ENCODE peak calls at places on chromosomes 3 and 15, in five cellular contexts. P is astrocyte, A is OCI-LY7, D is IMR-90, U is GM23248. L is an unnamed sample.

GRCh38 chr3:120615863-120616599 is 19.9 kb downstream of the NDUFB4 start:
- DNase-seq in D (peak), U (peak), P (peak), A (no peak), L (peak)

GRCh38 chr15:71262599-71262998 is 147.3 kb downstream of the THSD4 start:
- DNase-seq in A (no peak), U (no peak), D (no peak), P (no peak), L (no peak)

GRCh38 chr3:16658004-16658932 is 53.0 kb upstream of the DAZL start:
- DNase-seq in P (no peak), D (no peak), U (no peak), A (peak), L (peak)

GRCh38 chr15:25508369-25509002 is 69.7 kb upstream of the UBE3A start:
- DNase-seq in P (peak), D (peak), U (peak), A (peak), L (peak)

GRCh38 chr3:177800565-177800964 is 603.3 kb upstream of the TBL1XR1 start:
- DNase-seq in D (peak), P (peak), U (peak), A (no peak), L (no peak)

GRCh38 chr15:68537097-68537496 is 41.7 kb upstream of the CORO2B start:
- DNase-seq in D (no peak), P (no peak), U (peak), A (no peak), L (no peak)

GRCh38 chr3:85667744-85668143 is 709.0 kb downstream of the CADM2 start:
- DNase-seq in A (no peak), D (no peak), U (no peak), P (no peak), L (no peak)

GRCh38 chr15:27134481-27134880 is 163.5 kb downstream of the GABRG3 start:
- DNase-seq in U (no peak), D (no peak), P (no peak), A (no peak), L (no peak)

GRCh38 chr15:38589502-38589901 is 24.9 kb upstream of the RASGRP1 start:
- DNase-seq in U (peak), D (peak), A (no peak), P (peak), L (peak)

GRCh38 chr3:127768346-127769008 is 53.8 kb downstream of the MGLL start:
- DNase-seq in P (peak), U (peak), D (peak), A (no peak), L (peak)

GRCh38 chr3:100915706-100916105 is 77.5 kb downstream of the ABI3BP start:
- DNase-seq in U (no peak), D (no peak), A (no peak), P (no peak), L (no peak)

GRCh38 chr15:67125589-67126502 is 60.4 kb downstream of the SMAD3 start:
- DNase-seq in A (no peak), P (peak), D (peak), U (peak), L (peak)

GRCh38 chr3:100754563-100755334 is 45.5 kb downstream of the TFG start:
- DNase-seq in D (no peak), P (no peak), U (peak), A (no peak), L (peak)

GRCh38 chr3:11718582-11719405 is 75.1 kb upstream of the VGLL4 start:
- DNase-seq in A (peak), U (peak), P (peak), D (peak), L (peak)

GRCh38 chr15:51227967-51228783 is 110.2 kb downstream of the CYP19A1 start:
- DNase-seq in A (no peak), D (peak), P (peak), U (peak), L (peak)

GRCh38 chr3:164608554-164609276 is 469.6 kb downstream of the SI start:
- DNase-seq in U (no peak), P (no peak), A (no peak), D (no peak), L (no peak)

DNA sequence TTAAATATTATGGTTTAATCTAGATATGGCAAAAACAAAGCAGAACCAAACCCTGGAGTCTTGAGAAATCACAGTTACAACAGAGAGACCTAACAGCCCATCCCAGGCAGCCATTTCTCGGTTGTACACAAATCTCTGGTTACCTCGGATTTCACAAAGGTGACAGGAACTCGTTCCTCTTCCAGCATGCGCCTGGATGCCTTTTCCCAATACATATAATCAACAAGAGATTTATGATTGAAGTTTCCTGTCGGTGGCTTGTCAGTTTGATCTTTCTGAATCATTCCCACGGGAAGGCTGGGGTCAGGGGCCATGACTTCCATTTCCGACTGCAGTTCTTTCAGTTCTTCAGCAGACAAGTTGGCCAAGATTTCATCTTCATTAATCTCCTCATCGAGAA is 445 bp downstream of the LMOD3 start:
- DNase-seq in D (no peak), U (no peak), P (no peak), A (no peak), L (no peak)
- H3K4me3 ChIP-seq in D (no peak), U (no peak), P (no peak), A (no peak), L (no peak)

GRCh38 chr3:37241880-37242279 is 67.5 kb upstream of the LRRFIP2 start:
- DNase-seq in D (no peak), U (no peak), A (no peak), P (no peak), L (no peak)
- H3K4me2 ChIP-seq in D (no peak), U (peak), A (peak), P (peak), L (no peak)

DNA sequence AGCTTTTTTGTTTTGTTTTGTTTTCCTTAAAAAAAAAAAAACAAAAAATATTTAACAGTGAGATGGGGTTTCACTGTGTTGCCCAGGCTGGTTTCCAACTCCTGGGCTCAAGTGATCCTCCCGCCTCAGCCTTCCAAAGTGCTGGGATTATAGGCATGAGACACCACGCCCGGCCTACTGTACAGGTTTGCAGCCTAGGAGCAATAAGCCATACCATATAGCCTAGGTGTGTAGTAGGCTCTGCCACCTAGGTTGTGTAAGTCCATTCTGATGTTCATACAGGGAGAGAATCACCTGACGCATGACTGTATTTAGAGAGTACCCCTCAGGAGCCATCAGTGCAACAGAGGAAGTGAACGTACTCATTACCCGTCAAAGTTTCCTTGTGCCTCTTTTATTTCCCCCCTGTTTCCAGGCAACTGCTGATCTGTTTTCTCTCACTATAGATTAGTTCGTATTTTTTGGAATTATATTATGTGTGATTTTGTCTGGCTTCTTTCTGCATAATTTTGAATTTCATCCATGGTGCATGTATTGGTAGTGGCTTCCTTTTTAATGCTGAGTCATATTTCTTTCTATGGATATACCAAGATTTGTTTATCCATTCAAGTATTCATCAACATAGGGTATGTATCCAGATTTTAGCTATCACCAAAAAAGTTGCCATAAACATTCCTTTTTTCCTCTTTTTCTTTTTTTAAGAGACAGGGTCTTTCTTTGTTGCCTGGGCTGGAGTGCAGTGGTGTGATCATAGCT is 9.9 kb downstream of the ACAD9 start:
- DNase-seq in D (no peak), A (no peak), P (no peak), U (no peak), L (no peak)
- H2AFZ ChIP-seq in D (no peak), A (no peak), P (no peak), U (no peak), L (no peak)

GRCh38 chr3:51390186-51390585 is 899 bp upstream of the RBM15B start:
- DNase-seq in U (no peak), A (no peak), P (no peak), D (no peak), L (no peak)
- H3K4me3 ChIP-seq in U (peak), A (peak), P (peak), D (no peak), L (no peak)